ENCODE peak calls at places on chromosomes 2 and 18, in four cellular contexts. One of them, this sample, is unnamed.
A peak's percentile ranks its signal among the peaks of the same experiment; 100 is the strongest.

GRCh38 chr2:169528271-169528701 is 18.8 kb downstream of the KLHL41 start:
- DNase-seq in endothelial cell: peak; percentile 82
- DNase-seq in epithelial cell of esophagus: peak; percentile 67
- DNase-seq in GM20000: peak; percentile 53
- DNase-seq in this sample: peak; percentile 39

GRCh38 chr18:8116346-8117007 is 492.8 kb upstream of the RAB12 start:
- DNase-seq in endothelial cell: no peak
- DNase-seq in epithelial cell of esophagus: peak; percentile 88
- DNase-seq in GM20000: no peak
- DNase-seq in this sample: no peak

GRCh38 chr2:215080545-215080944 is 57.9 kb downstream of the ABCA12 start:
- DNase-seq in endothelial cell: no peak
- DNase-seq in epithelial cell of esophagus: no peak
- DNase-seq in GM20000: no peak
- DNase-seq in this sample: no peak

GRCh38 chr2:238320648-238321281 is 447 bp downstream of the TRAF3IP1 start:
- DNase-seq in endothelial cell: peak; percentile 33
- DNase-seq in epithelial cell of esophagus: peak; percentile 31
- DNase-seq in GM20000: peak; percentile 28
- DNase-seq in this sample: no peak

GRCh38 chr2:127884436-127884835 is 1.3 kb downstream of the AMMECR1L start:
- DNase-seq in endothelial cell: no peak
- DNase-seq in epithelial cell of esophagus: peak; percentile 45
- DNase-seq in GM20000: no peak
- DNase-seq in this sample: no peak

GRCh38 chr2:219446101-219446504 is 11.5 kb downstream of the SPEG start:
- DNase-seq in endothelial cell: peak; percentile 74
- DNase-seq in epithelial cell of esophagus: no peak
- DNase-seq in GM20000: no peak
- DNase-seq in this sample: no peak

GRCh38 chr2:196454492-196454891 is 185.0 kb upstream of the CCDC150 start:
- DNase-seq in endothelial cell: no peak
- DNase-seq in epithelial cell of esophagus: no peak
- DNase-seq in GM20000: no peak
- DNase-seq in this sample: no peak

GRCh38 chr2:171146071-171146470 is 14.6 kb downstream of the TLK1 start:
- DNase-seq in endothelial cell: no peak
- DNase-seq in epithelial cell of esophagus: no peak
- DNase-seq in GM20000: no peak
- DNase-seq in this sample: no peak

GRCh38 chr2:223654384-223654915 is 52.3 kb upstream of the SCG2 start:
- DNase-seq in endothelial cell: no peak
- DNase-seq in epithelial cell of esophagus: no peak
- DNase-seq in GM20000: no peak
- DNase-seq in this sample: no peak

GRCh38 chr2:230318190-230319121 is 8.5 kb upstream of the SP140L start:
- DNase-seq in endothelial cell: no peak
- DNase-seq in epithelial cell of esophagus: no peak
- DNase-seq in GM20000: peak; percentile 61
- DNase-seq in this sample: no peak

GRCh38 chr2:28698545-28698944 is 53.1 kb upstream of the PPP1CB start:
- DNase-seq in endothelial cell: no peak
- DNase-seq in epithelial cell of esophagus: no peak
- DNase-seq in GM20000: no peak
- DNase-seq in this sample: no peak

GRCh38 chr2:42931818-42932195 is 139.4 kb upstream of the HAAO start:
- DNase-seq in endothelial cell: no peak
- DNase-seq in epithelial cell of esophagus: peak; percentile 44
- DNase-seq in GM20000: no peak
- DNase-seq in this sample: no peak

GRCh38 chr2:119721462-119721861 is 38.3 kb upstream of the PTPN4 start:
- DNase-seq in endothelial cell: no peak
- DNase-seq in epithelial cell of esophagus: no peak
- DNase-seq in GM20000: no peak
- DNase-seq in this sample: no peak

GRCh38 chr2:189657867-189658266 is 3.4 kb upstream of the ASNSD1 start:
- DNase-seq in endothelial cell: no peak
- DNase-seq in epithelial cell of esophagus: no peak
- DNase-seq in GM20000: peak; percentile 33
- DNase-seq in this sample: peak; percentile 91

GRCh38 chr2:218999881-219000568 is 6.8 kb upstream of the CRYBA2 start:
- DNase-seq in endothelial cell: no peak
- DNase-seq in epithelial cell of esophagus: no peak
- DNase-seq in GM20000: peak; percentile 29
- DNase-seq in this sample: no peak

GRCh38 chr2:171985076-171985475 is 14.7 kb upstream of the METAP1D start:
- DNase-seq in endothelial cell: no peak
- DNase-seq in epithelial cell of esophagus: no peak
- DNase-seq in GM20000: no peak
- DNase-seq in this sample: no peak

GRCh38 chr2:239577306-239577705 is 176.5 kb upstream of the HDAC4 start:
- DNase-seq in endothelial cell: no peak
- DNase-seq in epithelial cell of esophagus: no peak
- DNase-seq in GM20000: no peak
- DNase-seq in this sample: no peak

GRCh38 chr2:19617251-19617650 is 258.8 kb upstream of the OSR1 start:
- DNase-seq in endothelial cell: no peak
- DNase-seq in epithelial cell of esophagus: peak; percentile 33
- DNase-seq in GM20000: no peak
- DNase-seq in this sample: no peak

GRCh38 chr2:179273461-179273962 is 8.9 kb upstream of the SESTD1 start:
- DNase-seq in endothelial cell: no peak
- DNase-seq in epithelial cell of esophagus: no peak
- DNase-seq in GM20000: no peak
- DNase-seq in this sample: no peak

GRCh38 chr18:6210349-6211173 is 204.2 kb downstream of the L3MBTL4 start:
- DNase-seq in endothelial cell: no peak
- DNase-seq in epithelial cell of esophagus: no peak
- DNase-seq in GM20000: no peak
- DNase-seq in this sample: no peak

DNA sequence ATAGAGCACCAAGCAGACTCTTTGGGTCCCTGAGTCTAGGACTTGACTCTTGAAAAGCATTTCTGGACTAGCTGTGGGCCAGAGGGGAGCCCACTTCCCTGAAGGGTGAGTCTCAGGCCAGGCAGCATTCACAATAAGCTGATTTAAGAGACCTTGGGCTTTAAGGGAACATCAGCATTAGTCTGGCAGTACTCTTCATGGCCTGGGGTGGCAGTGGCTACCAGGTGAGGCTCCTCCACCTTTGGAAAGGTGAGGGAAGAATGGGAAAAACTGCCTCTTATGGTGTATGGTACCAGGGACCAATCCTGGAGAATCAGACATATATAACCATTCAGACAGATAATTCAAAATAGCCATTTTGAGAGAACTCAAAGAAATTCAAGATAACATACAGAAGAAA is 599.9 kb upstream of the POU3F3 start:
- DNase-seq in endothelial cell: no peak
- DNase-seq in epithelial cell of esophagus: no peak
- DNase-seq in GM20000: no peak
- DNase-seq in this sample: no peak
- TF ChIP-seq CTCF in endothelial cell: no peak
- TF ChIP-seq CTCF in epithelial cell of esophagus: no peak
- TF ChIP-seq CTCF in GM20000: no peak
- TF ChIP-seq CTCF in this sample: no peak

GRCh38 chr2:164146478-164146877 is 410.7 kb upstream of the FIGN start:
- DNase-seq in endothelial cell: no peak
- DNase-seq in epithelial cell of esophagus: peak; percentile 44
- DNase-seq in GM20000: no peak
- DNase-seq in this sample: no peak

GRCh38 chr2:164143183-164143930 is 407.5 kb upstream of the FIGN start:
- DNase-seq in endothelial cell: no peak
- DNase-seq in epithelial cell of esophagus: no peak
- DNase-seq in GM20000: no peak
- DNase-seq in this sample: no peak

GRCh38 chr2:164141271-164141670 is 405.5 kb upstream of the FIGN start:
- DNase-seq in endothelial cell: no peak
- DNase-seq in epithelial cell of esophagus: no peak
- DNase-seq in GM20000: no peak
- DNase-seq in this sample: no peak

GRCh38 chr2:164142755-164143154 is 406.9 kb upstream of the FIGN start:
- DNase-seq in endothelial cell: no peak
- DNase-seq in epithelial cell of esophagus: no peak
- DNase-seq in GM20000: no peak
- DNase-seq in this sample: no peak

GRCh38 chr2:164145093-164145987 is 409.5 kb upstream of the FIGN start:
- DNase-seq in endothelial cell: no peak
- DNase-seq in epithelial cell of esophagus: no peak
- DNase-seq in GM20000: no peak
- DNase-seq in this sample: no peak
- TF ChIP-seq CTCF in endothelial cell: no peak
- TF ChIP-seq CTCF in epithelial cell of esophagus: no peak
- TF ChIP-seq CTCF in GM20000: no peak
- TF ChIP-seq CTCF in this sample: no peak

GRCh38 chr2:57515366-57515765 is 531.2 kb upstream of the VRK2 start:
- DNase-seq in endothelial cell: no peak
- DNase-seq in epithelial cell of esophagus: peak; percentile 14
- DNase-seq in GM20000: no peak
- DNase-seq in this sample: no peak

GRCh38 chr2:57504787-57505186 is 541.8 kb upstream of the VRK2 start:
- DNase-seq in endothelial cell: no peak
- DNase-seq in epithelial cell of esophagus: no peak
- DNase-seq in GM20000: no peak
- DNase-seq in this sample: no peak

GRCh38 chr2:57510704-57511103 is 535.9 kb upstream of the VRK2 start:
- DNase-seq in endothelial cell: no peak
- DNase-seq in epithelial cell of esophagus: no peak
- DNase-seq in GM20000: no peak
- DNase-seq in this sample: no peak
- TF ChIP-seq CTCF in endothelial cell: no peak
- TF ChIP-seq CTCF in epithelial cell of esophagus: no peak
- TF ChIP-seq CTCF in GM20000: no peak
- TF ChIP-seq CTCF in this sample: peak; percentile 10

DNA sequence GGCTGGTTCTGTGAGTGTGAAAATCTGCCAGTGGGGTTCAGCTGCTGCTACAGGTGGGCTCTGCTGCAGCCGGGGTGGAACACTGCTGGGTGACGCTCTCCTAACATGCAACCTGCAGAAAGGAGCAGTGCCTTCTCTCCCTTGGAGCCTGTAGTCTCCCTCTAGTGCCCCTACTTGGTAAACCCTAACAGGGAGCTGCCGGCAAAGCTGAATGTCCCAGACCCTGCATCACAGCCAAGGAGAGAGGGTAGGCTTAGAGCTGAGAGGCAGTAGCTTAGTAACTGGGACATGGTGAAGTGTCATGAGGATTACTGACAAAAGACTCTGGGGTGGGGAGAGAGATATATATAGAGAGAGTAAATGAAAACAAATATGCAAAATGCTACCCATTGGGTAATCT is 9.8 kb downstream of the NCAPH start:
- DNase-seq in endothelial cell: no peak
- DNase-seq in epithelial cell of esophagus: peak; percentile 24
- DNase-seq in GM20000: no peak
- DNase-seq in this sample: no peak
- TF ChIP-seq CTCF in endothelial cell: no peak
- TF ChIP-seq CTCF in epithelial cell of esophagus: peak; percentile 18
- TF ChIP-seq CTCF in GM20000: peak; percentile 3
- TF ChIP-seq CTCF in this sample: peak; percentile 31